ENCODE peak calls at places on chromosomes 13 and 19, in six cellular contexts. N is H1, V is A549, U is suprapubic skin, G is stomach, P is transverse colon. S is an unnamed sample.

GRCh38 chr19:6379744-6380143 is 4.0 kb upstream of the PSPN start:
- DNase-seq in N (no peak), P (no peak), U (no peak), G (no peak), V (no peak), S (no peak)

GRCh38 chr13:41465215-41465907 is 8.0 kb downstream of the RGCC start:
- DNase-seq in G (peak), P (peak), N (no peak), V (no peak), U (no peak), S (no peak)

GRCh38 chr19:10538204-10538603 is 5.5 kb upstream of the ATG4D start:
- DNase-seq in G (no peak), N (no peak), U (no peak), P (no peak), V (no peak), S (no peak)

GRCh38 chr13:45582533-45583076 is 32.9 kb downstream of the ERICH6B start:
- DNase-seq in V (no peak), P (no peak), U (no peak), G (no peak), N (no peak), S (no peak)

GRCh38 chr19:4583961-4584669 is 24.6 kb upstream of the SEMA6B start:
- DNase-seq in V (no peak), P (no peak), G (no peak), U (no peak), N (no peak), S (no peak)

GRCh38 chr13:35499131-35500051 is 22.9 kb upstream of the MAB21L1 start:
- DNase-seq in U (no peak), V (no peak), P (no peak), N (no peak), G (no peak), S (no peak)

GRCh38 chr13:113080901-113081521 is 24.6 kb upstream of the F7 start:
- DNase-seq in V (no peak), G (no peak), N (no peak), P (no peak), U (no peak), S (no peak)

GRCh38 chr13:111847964-111848363 is 219.0 kb upstream of the SOX1 start:
- DNase-seq in G (no peak), U (no peak), N (no peak), V (no peak), P (no peak), S (no peak)

GRCh38 chr19:49954933-49955332 is 6.0 kb downstream of the SIGLEC11 start:
- DNase-seq in P (no peak), V (no peak), U (no peak), N (no peak), G (peak), S (no peak)

GRCh38 chr13:75934889-75935288 is 298.8 kb downstream of the LMO7 start:
- DNase-seq in N (no peak), V (no peak), P (no peak), G (no peak), U (no peak), S (no peak)

GRCh38 chr19:48637449-48637947 is 319 bp upstream of the DBP start:
- DNase-seq in V (peak), P (peak), G (peak), N (peak), U (peak), S (peak)

GRCh38 chr19:36163813-36164212 is 11.6 kb upstream of the COX7A1 start:
- DNase-seq in G (no peak), P (no peak), V (no peak), N (no peak), U (no peak), S (no peak)

GRCh38 chr19:5137571-5138124 is 168.7 kb downstream of the KDM4B start:
- DNase-seq in U (no peak), N (peak), G (no peak), P (no peak), V (no peak), S (no peak)

GRCh38 chr13:110445722-110446569 is 115.6 kb downstream of the RAB20 start:
- DNase-seq in N (no peak), V (no peak), P (no peak), G (no peak), U (no peak), S (no peak)

GRCh38 chr19:33459691-33460090 is 61.9 kb downstream of the PEPD start:
- DNase-seq in V (no peak), U (peak), P (no peak), G (no peak), N (no peak), S (no peak)

GRCh38 chr13:113669231-113669870 is 2.3 kb downstream of the GRK1 start:
- DNase-seq in N (no peak), V (no peak), G (peak), U (peak), P (peak), S (no peak)

GRCh38 chr13:48404952-48405351 is 8.0 kb downstream of the LPAR6 start:
- DNase-seq in U (no peak), V (no peak), N (no peak), G (no peak), P (no peak), S (no peak)

GRCh38 chr13:44306401-44307192 is 67.0 kb upstream of the SERP2 start:
- DNase-seq in G (peak), N (no peak), U (no peak), V (peak), P (peak), S (peak)

GRCh38 chr19:51621178-51621577 is 9.0 kb downstream of the SIGLEC5 start:
- DNase-seq in G (no peak), U (peak), P (no peak), V (no peak), N (no peak), S (no peak)

GRCh38 chr19:28154077-28154476 is 1058.9 kb downstream of the UQCRFS1 start:
- DNase-seq in P (no peak), V (no peak), U (no peak), N (no peak), G (no peak), S (no peak)

GRCh38 chr19:28159065-28159464 is 1053.9 kb downstream of the UQCRFS1 start:
- DNase-seq in G (no peak), P (no peak), U (no peak), V (no peak), N (no peak), S (no peak)

GRCh38 chr19:28150129-28150528 is 1062.8 kb downstream of the UQCRFS1 start:
- DNase-seq in N (no peak), P (no peak), G (no peak), V (no peak), U (no peak), S (no peak)

GRCh38 chr19:28155265-28155664 is 1057.7 kb downstream of the UQCRFS1 start:
- DNase-seq in G (no peak), V (no peak), U (no peak), P (no peak), N (no peak), S (no peak)
- TF ChIP-seq EP300 in G (no peak), V (no peak), U (no peak), P (no peak), N (no peak), S (no peak)

GRCh38 chr13:39023316-39023715 is 14.6 kb downstream of the PROSER1 start:
- DNase-seq in U (no peak), P (no peak), V (no peak), G (no peak), N (no peak), S (no peak)

GRCh38 chr13:39025433-39025839 is 12.5 kb downstream of the PROSER1 start:
- DNase-seq in G (no peak), N (no peak), P (peak), V (no peak), U (no peak), S (no peak)

GRCh38 chr13:39020853-39021462 is 16.9 kb downstream of the PROSER1 start:
- DNase-seq in U (no peak), N (no peak), G (no peak), P (no peak), V (no peak), S (no peak)

DNA sequence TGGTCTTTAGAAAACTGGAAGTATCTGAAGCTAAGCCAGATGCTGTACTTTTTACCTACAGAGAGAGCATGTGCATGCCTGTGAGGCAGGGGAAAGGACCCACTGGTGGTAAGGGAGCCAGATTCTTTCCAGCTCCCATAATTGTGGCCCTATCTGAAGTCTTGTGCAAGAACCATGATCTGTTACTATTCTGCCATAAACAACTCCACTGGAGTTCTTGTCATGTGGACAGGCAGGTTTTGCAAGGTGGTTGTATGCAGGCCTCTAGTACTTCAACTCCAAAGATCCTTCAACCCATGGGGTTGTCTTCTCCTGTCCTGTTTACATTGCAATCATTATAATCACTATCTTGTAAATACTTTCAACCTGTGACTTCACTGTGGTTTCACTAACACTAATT is 14.1 kb downstream of the PROSER1 start:
- DNase-seq in U (no peak), V (no peak), N (no peak), P (peak), G (no peak), S (no peak)
- TF ChIP-seq EP300 in U (no peak), V (no peak), N (no peak), P (no peak), G (no peak), S (no peak)

GRCh38 chr19:2061093-2061935 is 10.3 kb upstream of the MKNK2 start:
- DNase-seq in U (peak), G (peak), N (peak), V (peak), P (peak), S (peak)
- TF ChIP-seq EP300 in U (no peak), G (no peak), N (no peak), V (no peak), P (peak), S (peak)

DNA sequence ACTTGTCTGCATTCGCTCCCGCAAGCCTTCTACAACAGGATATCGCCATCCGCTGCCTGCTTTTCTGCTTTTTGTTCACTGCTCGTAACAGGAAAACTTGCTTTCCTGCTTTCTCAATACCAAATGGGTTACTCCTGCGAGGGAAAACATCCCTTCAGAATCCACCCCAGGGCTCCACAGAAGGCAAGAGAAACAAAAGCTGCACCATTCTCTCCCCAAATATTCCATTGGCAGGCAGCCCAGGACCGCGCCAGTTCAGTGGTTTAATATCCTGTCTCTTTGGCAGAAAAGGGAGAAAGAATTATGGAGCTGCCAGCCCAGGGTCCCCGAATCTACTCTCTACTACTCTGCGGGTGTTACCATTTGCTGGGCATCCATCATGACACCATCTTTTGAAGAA is 84.7 kb upstream of the DOCK9 start:
- DNase-seq in P (no peak), N (no peak), U (no peak), V (no peak), G (no peak), S (no peak)
- TF ChIP-seq EP300 in P (no peak), N (no peak), U (no peak), V (no peak), G (no peak), S (peak)

GRCh38 chr19:850221-850978 is 1.7 kb upstream of the ELANE start:
- DNase-seq in G (peak), V (peak), N (no peak), U (peak), P (peak), S (peak)
- TF ChIP-seq EP300 in G (peak), V (no peak), N (no peak), U (peak), P (peak), S (peak)

GRCh38 chr19:16445238-16446107 is 26.3 kb downstream of the EPS15L1 start:
- DNase-seq in V (no peak), P (peak), N (no peak), U (no peak), G (no peak), S (no peak)

GRCh38 chr19:16444273-16444597 is 27.5 kb downstream of the EPS15L1 start:
- DNase-seq in U (no peak), N (no peak), P (no peak), V (no peak), G (no peak), S (no peak)

GRCh38 chr19:16449330-16449961 is 22.3 kb downstream of the EPS15L1 start:
- DNase-seq in G (no peak), P (no peak), N (no peak), U (no peak), V (no peak), S (no peak)

GRCh38 chr19:16446108-16447014 is 25.4 kb downstream of the EPS15L1 start:
- DNase-seq in P (no peak), N (no peak), U (no peak), V (no peak), G (no peak), S (no peak)

GRCh38 chr19:16447015-16447384 is 24.8 kb downstream of the EPS15L1 start:
- DNase-seq in G (peak), V (no peak), N (no peak), U (peak), P (peak), S (peak)
- TF ChIP-seq EP300 in G (no peak), V (no peak), N (no peak), U (no peak), P (no peak), S (peak)

GRCh38 chr19:7535035-7535992 is at the start of gene PNPLA6:
- DNase-seq in G (peak), U (peak), N (peak), V (peak), P (peak), S (peak)
- TF ChIP-seq EP300 in G (no peak), U (no peak), N (no peak), V (no peak), P (no peak), S (peak)

GRCh38 chr13:21670883-21671792 is at the start of gene FGF9:
- DNase-seq in G (peak), P (peak), N (no peak), V (peak), U (no peak), S (no peak)
- TF ChIP-seq EP300 in G (no peak), P (no peak), N (no peak), V (no peak), U (no peak), S (no peak)

S was measured in tibial nerve.